ENCODE peak calls at places on chromosomes 7 and 10, in ten cellular contexts. U, S, G, A, H, V, B, O, J and C are unnamed samples.

GRCh38 chr10:12812541-12812940 is 189.0 kb downstream of the CCDC3 start:
- DNase-seq in B (no peak), A (no peak), U (no peak), O (no peak), G (no peak), H (no peak), S (no peak), J (no peak), V (no peak), C (no peak)

GRCh38 chr10:77156406-77156879 is 481.2 kb downstream of the KCNMA1 start:
- DNase-seq in O (peak; percentile 26), S (no peak), A (peak; percentile 80), G (peak; percentile 67), B (no peak), J (no peak), V (no peak), H (no peak), U (no peak), C (no peak)

GRCh38 chr7:106613861-106614560 is 46.9 kb downstream of the CCDC71L start:
- DNase-seq in U (no peak), G (peak; percentile 64), O (no peak), A (peak; percentile 67), H (no peak), S (no peak), J (no peak), B (no peak), V (no peak), C (no peak)

GRCh38 chr7:12549106-12549505 is 21.4 kb upstream of the SCIN start:
- DNase-seq in V (no peak), U (no peak), S (no peak), O (no peak), H (no peak), G (no peak), B (no peak), A (peak; percentile 59), J (no peak), C (no peak)

GRCh38 chr7:20113423-20114027 is 103.7 kb downstream of the MACC1 start:
- DNase-seq in S (no peak), A (no peak), B (no peak), H (no peak), O (no peak), V (no peak), G (no peak), J (no peak), U (no peak), C (no peak)

GRCh38 chr10:31064334-31064733 is 32.7 kb upstream of the ZNF438 start:
- DNase-seq in O (no peak), J (no peak), G (peak; percentile 73), B (no peak), U (no peak), V (peak; percentile 15), S (peak; percentile 41), H (peak; percentile 33), A (peak; percentile 90), C (no peak)

GRCh38 chr10:126097558-126098215 is 201.3 kb downstream of the FANK1 start:
- DNase-seq in U (no peak), A (no peak), O (no peak), B (no peak), H (no peak), S (no peak), G (no peak), J (peak; percentile 7), V (no peak), C (no peak)

GRCh38 chr7:116801092-116801710 is 61.2 kb upstream of the CAPZA2 start:
- DNase-seq in O (no peak), H (no peak), G (peak; percentile 34), U (no peak), B (peak; percentile 62), S (no peak), V (peak; percentile 37), J (no peak), A (peak; percentile 89), C (no peak)

GRCh38 chr10:97821308-97822038 is 28.2 kb upstream of the GOLGA7B start:
- DNase-seq in U (no peak), V (no peak), O (no peak), B (no peak), A (no peak), S (peak; percentile 84), G (no peak), J (no peak), H (no peak), C (peak; percentile 31)

GRCh38 chr7:108135446-108136190 is 5.5 kb upstream of the LAMB4 start:
- DNase-seq in S (no peak), H (no peak), U (peak; percentile 28), V (no peak), B (no peak), J (peak; percentile 46), G (no peak), A (no peak), O (no peak), C (no peak)

GRCh38 chr10:69239816-69240434 is 19.8 kb downstream of the HKDC1 start:
- DNase-seq in U (no peak), O (no peak), H (no peak), V (no peak), J (no peak), A (peak; percentile 78), B (no peak), S (no peak), G (peak; percentile 47), C (peak; percentile 61)

GRCh38 chr10:45425628-45426563 is 51.9 kb downstream of the ALOX5 start:
- DNase-seq in V (no peak), A (peak; percentile 26), J (no peak), G (no peak), B (peak; percentile 36), H (no peak), O (no peak), U (no peak), S (no peak), C (peak; percentile 32)

GRCh38 chr7:35777121-35777520 is 23.7 kb upstream of the SEPTIN7 start:
- DNase-seq in H (no peak), G (no peak), J (no peak), B (no peak), A (no peak), U (no peak), O (no peak), V (no peak), S (no peak), C (no peak)

DNA sequence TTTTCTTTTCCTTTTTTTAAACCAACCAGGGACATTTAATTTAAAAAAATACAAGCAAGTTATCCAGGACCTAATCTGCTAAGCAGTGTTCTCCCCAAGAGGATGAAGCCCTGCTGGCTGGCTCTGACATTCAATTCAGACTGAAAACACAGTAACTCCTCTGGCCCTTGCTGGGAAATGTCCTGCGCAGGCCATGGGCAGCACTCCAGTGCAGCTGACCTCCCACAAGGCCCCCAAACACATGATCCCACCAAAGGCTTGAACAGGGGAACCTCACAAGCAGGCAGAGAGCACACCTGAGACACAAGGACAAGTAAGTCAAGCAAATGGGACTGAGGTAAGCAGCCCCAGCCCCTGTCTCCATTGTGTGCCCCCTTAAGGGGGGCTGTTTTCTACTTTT is 56.9 kb upstream of the FHIP2A start:
- DNase-seq in A (no peak), B (no peak), V (no peak), U (no peak), S (no peak), J (no peak), O (no peak), H (no peak), G (no peak), C (no peak)
- H3K4me1 ChIP-seq in A (peaks cover 4% of the 10 kb centered on the region), B (peaks cover 16% of the 10 kb centered on the region), V (no peaks in the 10 kb centered on the region), U (peaks cover 17% of the 10 kb centered on the region), S (peaks cover 5% of the 10 kb centered on the region), J (peaks cover 14% of the 10 kb centered on the region), O (peaks cover 18% of the 10 kb centered on the region), H (peaks cover 3% of the 10 kb centered on the region), G (peaks cover 6% of the 10 kb centered on the region), C (peaks cover 5% of the 10 kb centered on the region)

DNA sequence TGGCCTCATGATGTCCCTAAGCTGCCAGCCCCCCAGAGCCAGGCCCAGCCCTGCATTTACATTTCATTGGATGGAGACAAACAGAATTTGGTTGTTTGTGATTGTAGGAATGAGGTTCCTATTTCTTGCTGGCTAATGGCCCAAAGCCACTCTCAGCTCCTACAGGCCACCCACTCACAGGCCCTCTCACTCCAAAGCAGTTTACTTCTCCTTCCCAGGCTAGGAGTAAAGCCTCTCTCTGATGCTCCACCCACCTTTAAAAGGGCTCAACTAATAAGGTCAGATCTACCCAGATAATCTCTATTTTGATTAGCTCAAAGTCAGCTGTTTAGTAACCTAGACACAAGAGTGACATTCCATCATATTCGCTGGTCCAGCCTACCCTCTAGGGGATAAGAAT is 11.2 kb upstream of the CUZD1 start:
- DNase-seq in V (no peak), S (no peak), A (peak; percentile 44), O (no peak), B (no peak), H (no peak), U (no peak), J (no peak), G (no peak), C (no peak)
- H3K27ac ChIP-seq in V (no peak overlapping the region), S (no peak overlapping the region), A (no peak overlapping the region), O (no peak overlapping the region), B (no peak overlapping the region), H (no peak overlapping the region), U (no peak overlapping the region), J (no peak overlapping the region), G (no peak overlapping the region), C (no peak overlapping the region)

DNA sequence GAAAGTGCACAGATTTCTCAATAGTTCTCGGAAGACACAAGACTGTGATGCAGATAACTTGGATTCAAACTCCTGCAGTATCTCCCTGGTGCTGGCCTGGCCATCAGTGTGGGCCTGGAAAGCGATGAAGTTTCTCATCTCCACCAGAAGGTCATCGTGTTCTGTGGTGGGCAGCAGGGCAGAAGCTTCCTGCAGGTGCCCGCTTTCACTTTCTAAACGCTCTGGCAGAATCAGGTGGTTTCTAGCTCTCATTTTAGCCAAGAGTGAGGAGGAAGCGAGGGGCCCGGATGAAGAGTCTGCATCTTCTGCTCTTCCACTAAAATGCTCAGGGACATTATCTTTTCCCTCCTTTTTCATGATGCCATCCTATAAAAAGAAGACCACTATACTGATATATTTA is 63.0 kb upstream of the DRGX start:
- DNase-seq in J (peak; percentile 4), U (no peak), B (no peak), A (no peak), O (no peak), S (no peak), G (peak; percentile 2), H (no peak), V (no peak), C (no peak)
- H3K4me3 ChIP-seq in J (no peak overlapping the region), U (no peak overlapping the region), B (no peak overlapping the region), A (no peak overlapping the region), O (no peak overlapping the region), S (no peak overlapping the region), G (no peak overlapping the region), H (no peak overlapping the region), V (no peak overlapping the region), C (no peak overlapping the region)

DNA sequence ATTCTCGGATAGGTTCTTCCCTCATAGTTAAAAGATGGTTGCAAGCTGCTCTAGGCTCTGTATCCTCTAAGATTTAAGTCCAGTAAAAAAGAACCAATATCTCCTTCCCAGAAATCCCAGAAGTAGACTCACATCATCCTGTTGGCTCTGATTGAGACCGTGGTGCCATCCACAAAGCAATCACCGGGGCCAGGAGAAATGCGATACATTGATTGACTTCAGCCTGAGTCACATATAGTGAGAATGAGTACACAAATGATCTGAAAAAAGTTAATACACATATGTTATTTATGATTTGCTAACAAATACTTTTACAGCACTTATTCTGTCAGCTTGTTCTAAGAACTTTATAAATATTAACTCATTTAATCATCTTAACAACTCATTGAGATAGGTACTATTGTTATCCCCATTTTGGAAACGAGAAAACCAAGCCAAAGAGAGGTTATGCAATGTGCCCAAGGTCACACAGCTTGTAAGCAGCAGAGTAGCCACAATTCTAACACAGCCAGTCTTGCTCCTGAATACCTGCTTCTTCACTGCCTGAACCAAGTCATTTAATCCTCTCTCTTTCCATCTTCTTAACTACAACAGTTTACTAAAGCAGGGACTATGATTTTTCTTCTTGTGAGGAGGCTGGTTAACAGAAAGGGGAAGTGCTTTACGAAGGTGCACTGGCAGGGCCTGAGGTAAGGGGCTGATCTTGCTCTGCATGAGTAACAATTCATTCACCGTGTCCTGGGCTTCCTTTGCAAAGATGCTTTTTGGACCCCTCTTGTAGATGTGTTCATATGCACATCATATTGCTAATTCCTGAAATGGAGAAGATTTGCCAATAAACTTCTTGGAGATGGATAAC is 177.0 kb downstream of the REEP3 start:
- DNase-seq in V (no peak), U (no peak), A (no peak), B (no peak), J (no peak), H (no peak), O (peak; percentile 42), G (no peak), S (no peak), C (no peak)
- H3K4me1 ChIP-seq in V (peaks cover 11% of the 10 kb centered on the region), U (peaks cover 41% of the 10 kb centered on the region), A (peaks cover 48% of the 10 kb centered on the region), B (peaks cover 41% of the 10 kb centered on the region), J (no peaks in the 10 kb centered on the region), H (peaks cover 18% of the 10 kb centered on the region), O (peaks cover 43% of the 10 kb centered on the region), G (peaks cover 6% of the 10 kb centered on the region), S (peaks cover 52% of the 10 kb centered on the region), C (peaks cover 6% of the 10 kb centered on the region)